ENCODE peak calls at places on chromosomes 11 and 22, in seven cellular contexts. S is 8988T; Z is effector CD4-positive, alpha-beta T cell; N is pancreas; T is cerebellar cortex; R is activated naive CD4-positive, alpha-beta T cell; G is anterior cingulate cortex. U is an unnamed sample.

GRCh38 chr11:506238-506949 is 648 bp downstream of the RNH1 start:
- DNase-seq in S (peak), Z (peak), N (peak), T (peak), R (peak), G (peak), U (peak)

GRCh38 chr11:34207487-34207886 is 102.1 kb downstream of the NAT10 start:
- DNase-seq in S (no peak), Z (no peak), N (no peak), T (no peak), R (no peak), G (no peak), U (no peak)

GRCh38 chr22:44192098-44192810 is 11.5 kb downstream of the PARVG start:
- DNase-seq in S (no peak), Z (peak), N (no peak), T (no peak), R (peak), G (no peak), U (peak)

GRCh38 chr11:65429069-65429681 is 6.6 kb downstream of the NEAT1 start:
- DNase-seq in S (no peak), Z (no peak), N (no peak), T (peak), R (no peak), G (no peak), U (peak)

GRCh38 chr11:27619936-27620335 is 80.3 kb downstream of the BDNF start:
- DNase-seq in S (no peak), Z (no peak), N (no peak), T (no peak), R (no peak), G (no peak), U (peak)

GRCh38 chr22:33130473-33130872 is 72.3 kb upstream of the SYN3 start:
- DNase-seq in S (no peak), Z (no peak), N (no peak), T (no peak), R (no peak), G (no peak), U (no peak)

GRCh38 chr11:67674442-67674871 is at the start of gene ALDH3B2:
- DNase-seq in S (no peak), Z (no peak), N (peak), T (no peak), R (no peak), G (no peak), U (no peak)

GRCh38 chr22:44735518-44736428 is 16.6 kb upstream of the ARHGAP8 start:
- DNase-seq in S (peak), Z (peak), N (peak), T (peak), R (peak), G (peak), U (peak)

GRCh38 chr22:44683237-44683636 is 18.8 kb upstream of the PRR5 start:
- DNase-seq in S (no peak), Z (no peak), N (no peak), T (no peak), R (no peak), G (no peak), U (no peak)

GRCh38 chr11:429931-430456 is 11.8 kb downstream of the ANO9 start:
- DNase-seq in S (no peak), Z (no peak), N (no peak), T (no peak), R (no peak), G (no peak), U (no peak)

GRCh38 chr11:6608726-6609501 is 3.1 kb downstream of the TAF10 start:
- DNase-seq in S (no peak), Z (no peak), N (no peak), T (no peak), R (no peak), G (no peak), U (no peak)

GRCh38 chr11:12411806-12412727 is 34.7 kb downstream of the PARVA start:
- DNase-seq in S (peak), Z (no peak), N (no peak), T (peak), R (no peak), G (no peak), U (peak)

U was measured in EL.